ENCODE peak calls at places on chromosomes 6 and 20, in nine cellular contexts. One of them, this sample, is unnamed. For H3K4me1, the result is how much of the 10 kb centered on the place peaks cover.

GRCh38 chr6:33923857-33924514 is 120.2 kb upstream of the MLN start:
- DNase-seq in left lung: peak
- DNase-seq in cardiac muscle cell: no peak
- DNase-seq in uterus: no peak
- DNase-seq in Peyer's patch: no peak
- DNase-seq in stomach: no peak
- DNase-seq in right lobe of liver: no peak
- DNase-seq in colonic mucosa: no peak
- DNase-seq in heart right ventricle: no peak
- DNase-seq in this sample: no peak

GRCh38 chr6:169099411-169100202 is 154.0 kb downstream of the THBS2 start:
- DNase-seq in left lung: no peak
- DNase-seq in cardiac muscle cell: peak
- DNase-seq in uterus: no peak
- DNase-seq in Peyer's patch: no peak
- DNase-seq in stomach: no peak
- DNase-seq in right lobe of liver: no peak
- DNase-seq in colonic mucosa: no peak
- DNase-seq in heart right ventricle: no peak
- DNase-seq in this sample: no peak

GRCh38 chr20:48064929-48065328 is 279.6 kb upstream of the SULF2 start:
- DNase-seq in left lung: no peak
- DNase-seq in cardiac muscle cell: peak
- DNase-seq in uterus: no peak
- DNase-seq in Peyer's patch: no peak
- DNase-seq in stomach: no peak
- DNase-seq in right lobe of liver: no peak
- DNase-seq in colonic mucosa: no peak
- DNase-seq in heart right ventricle: no peak
- DNase-seq in this sample: no peak

GRCh38 chr20:47818466-47818865 is 33.2 kb upstream of the SULF2 start:
- DNase-seq in left lung: no peak
- DNase-seq in cardiac muscle cell: no peak
- DNase-seq in uterus: no peak
- DNase-seq in Peyer's patch: no peak
- DNase-seq in stomach: no peak
- DNase-seq in right lobe of liver: no peak
- DNase-seq in colonic mucosa: no peak
- DNase-seq in heart right ventricle: no peak
- DNase-seq in this sample: no peak

GRCh38 chr6:41162687-41163418 is at the start of gene TREM2:
- DNase-seq in left lung: no peak
- DNase-seq in cardiac muscle cell: peak
- DNase-seq in uterus: no peak
- DNase-seq in Peyer's patch: no peak
- DNase-seq in stomach: no peak
- DNase-seq in right lobe of liver: no peak
- DNase-seq in colonic mucosa: no peak
- DNase-seq in heart right ventricle: no peak
- DNase-seq in this sample: no peak

GRCh38 chr20:48627737-48628128 is 200.1 kb downstream of the PREX1 start:
- DNase-seq in left lung: peak
- DNase-seq in cardiac muscle cell: no peak
- DNase-seq in uterus: no peak
- DNase-seq in Peyer's patch: no peak
- DNase-seq in stomach: no peak
- DNase-seq in right lobe of liver: no peak
- DNase-seq in colonic mucosa: no peak
- DNase-seq in heart right ventricle: no peak
- DNase-seq in this sample: no peak

GRCh38 chr20:32792316-32792715 is 27.4 kb upstream of the MAPRE1 start:
- DNase-seq in left lung: no peak
- DNase-seq in cardiac muscle cell: peak
- DNase-seq in uterus: no peak
- DNase-seq in Peyer's patch: peak
- DNase-seq in stomach: no peak
- DNase-seq in right lobe of liver: no peak
- DNase-seq in colonic mucosa: no peak
- DNase-seq in heart right ventricle: no peak
- DNase-seq in this sample: no peak

GRCh38 chr20:4866429-4866828 is 134.9 kb downstream of the SLC23A2 start:
- DNase-seq in left lung: no peak
- DNase-seq in cardiac muscle cell: no peak
- DNase-seq in uterus: no peak
- DNase-seq in Peyer's patch: no peak
- DNase-seq in stomach: no peak
- DNase-seq in right lobe of liver: no peak
- DNase-seq in colonic mucosa: no peak
- DNase-seq in heart right ventricle: no peak
- DNase-seq in this sample: no peak

GRCh38 chr20:4812216-4812615 is 90.5 kb downstream of the PRND start:
- DNase-seq in left lung: no peak
- DNase-seq in cardiac muscle cell: no peak
- DNase-seq in uterus: no peak
- DNase-seq in Peyer's patch: no peak
- DNase-seq in stomach: no peak
- DNase-seq in right lobe of liver: no peak
- DNase-seq in colonic mucosa: no peak
- DNase-seq in heart right ventricle: no peak
- DNase-seq in this sample: no peak

GRCh38 chr6:71510057-71510713 is 221.6 kb downstream of the OGFRL1 start:
- DNase-seq in left lung: no peak
- DNase-seq in cardiac muscle cell: peak
- DNase-seq in uterus: peak
- DNase-seq in Peyer's patch: peak
- DNase-seq in stomach: peak
- DNase-seq in right lobe of liver: peak
- DNase-seq in colonic mucosa: peak
- DNase-seq in heart right ventricle: peak
- DNase-seq in this sample: no peak

GRCh38 chr6:108690326-108691000 is 129.7 kb downstream of the FOXO3 start:
- DNase-seq in left lung: no peak
- DNase-seq in cardiac muscle cell: peak
- DNase-seq in uterus: no peak
- DNase-seq in Peyer's patch: no peak
- DNase-seq in stomach: no peak
- DNase-seq in right lobe of liver: no peak
- DNase-seq in colonic mucosa: no peak
- DNase-seq in heart right ventricle: no peak
- DNase-seq in this sample: no peak

GRCh38 chr20:17594443-17594842 is 24.6 kb downstream of the DSTN start:
- DNase-seq in left lung: no peak
- DNase-seq in cardiac muscle cell: peak
- DNase-seq in uterus: no peak
- DNase-seq in Peyer's patch: no peak
- DNase-seq in stomach: peak
- DNase-seq in right lobe of liver: no peak
- DNase-seq in colonic mucosa: no peak
- DNase-seq in heart right ventricle: peak
- DNase-seq in this sample: no peak

DNA sequence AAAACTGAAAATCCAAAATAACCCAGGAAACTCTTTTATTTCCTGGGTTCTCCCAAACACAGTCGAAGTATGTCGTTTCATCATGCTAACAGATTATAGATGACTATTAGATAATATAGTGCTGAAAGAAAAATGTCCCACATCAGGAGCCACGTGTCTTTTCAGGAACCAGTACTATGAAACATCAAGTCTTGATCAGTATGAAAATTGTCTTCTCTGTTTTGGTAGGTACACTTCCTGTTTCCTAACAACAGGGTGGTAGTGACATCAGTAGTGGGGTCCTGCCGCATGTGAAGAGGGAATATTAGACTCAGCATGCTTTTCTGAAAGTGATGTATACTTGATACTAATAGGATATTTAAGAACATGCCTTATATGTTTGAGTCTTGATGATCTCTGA is 136.7 kb downstream of the HIVEP1 start:
- DNase-seq in left lung: no peak
- DNase-seq in cardiac muscle cell: no peak
- DNase-seq in uterus: no peak
- DNase-seq in Peyer's patch: no peak
- DNase-seq in stomach: no peak
- DNase-seq in right lobe of liver: no peak
- DNase-seq in colonic mucosa: no peak
- DNase-seq in heart right ventricle: no peak
- DNase-seq in this sample: no peak
- TF ChIP-seq CTCF in left lung: no peak
- TF ChIP-seq CTCF in cardiac muscle cell: no peak
- TF ChIP-seq CTCF in uterus: no peak
- TF ChIP-seq CTCF in Peyer's patch: no peak
- TF ChIP-seq CTCF in stomach: no peak
- TF ChIP-seq CTCF in right lobe of liver: no peak
- TF ChIP-seq CTCF in colonic mucosa: no peak
- TF ChIP-seq CTCF in heart right ventricle: no peak
- TF ChIP-seq CTCF in this sample: no peak

GRCh38 chr6:17705428-17705777 is 1.3 kb downstream of the NUP153 start:
- DNase-seq in left lung: no peak
- DNase-seq in cardiac muscle cell: peak
- DNase-seq in uterus: peak
- DNase-seq in Peyer's patch: no peak
- DNase-seq in stomach: peak
- DNase-seq in right lobe of liver: peak
- DNase-seq in colonic mucosa: no peak
- DNase-seq in heart right ventricle: peak
- DNase-seq in this sample: no peak

GRCh38 chr6:17706580-17707370 is at the start of gene NUP153:
- DNase-seq in left lung: peak
- DNase-seq in cardiac muscle cell: peak
- DNase-seq in uterus: peak
- DNase-seq in Peyer's patch: peak
- DNase-seq in stomach: peak
- DNase-seq in right lobe of liver: peak
- DNase-seq in colonic mucosa: peak
- DNase-seq in heart right ventricle: peak
- DNase-seq in this sample: peak

GRCh38 chr6:17700421-17701416 is 6.0 kb downstream of the NUP153 start:
- DNase-seq in left lung: no peak
- DNase-seq in cardiac muscle cell: no peak
- DNase-seq in uterus: no peak
- DNase-seq in Peyer's patch: no peak
- DNase-seq in stomach: no peak
- DNase-seq in right lobe of liver: no peak
- DNase-seq in colonic mucosa: no peak
- DNase-seq in heart right ventricle: no peak
- DNase-seq in this sample: no peak

GRCh38 chr6:17705778-17706579 is 746 bp downstream of the NUP153 start:
- DNase-seq in left lung: peak
- DNase-seq in cardiac muscle cell: peak
- DNase-seq in uterus: peak
- DNase-seq in Peyer's patch: peak
- DNase-seq in stomach: peak
- DNase-seq in right lobe of liver: peak
- DNase-seq in colonic mucosa: peak
- DNase-seq in heart right ventricle: peak
- DNase-seq in this sample: peak

DNA sequence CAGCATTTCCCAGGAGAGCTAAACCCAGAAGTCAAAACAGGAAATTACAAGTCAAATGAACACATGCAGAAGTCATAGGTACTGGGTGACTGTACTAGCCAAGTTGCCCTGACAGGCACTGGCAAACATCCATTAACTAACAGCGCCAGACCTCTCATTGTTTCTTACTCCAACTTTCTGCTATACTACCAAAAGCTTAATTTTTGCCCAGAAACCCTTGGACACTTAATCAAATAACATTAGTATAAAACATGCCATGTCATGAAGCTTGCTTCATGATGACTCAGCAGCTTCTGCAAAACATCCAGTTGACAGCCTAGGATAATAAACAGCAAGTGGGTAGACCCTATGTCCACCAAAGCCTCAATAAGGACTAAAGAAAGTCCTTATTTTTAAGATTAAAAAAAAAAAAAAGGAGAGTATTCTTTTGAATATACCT is 3.5 kb downstream of the NUP153 start:
- DNase-seq in left lung: no peak
- DNase-seq in cardiac muscle cell: peak
- DNase-seq in uterus: peak
- DNase-seq in Peyer's patch: no peak
- DNase-seq in stomach: no peak
- DNase-seq in right lobe of liver: no peak
- DNase-seq in colonic mucosa: no peak
- DNase-seq in heart right ventricle: peak
- DNase-seq in this sample: no peak
- H3K4me3 ChIP-seq in left lung: no peak
- H3K4me3 ChIP-seq in cardiac muscle cell: no peak
- H3K4me3 ChIP-seq in uterus: no peak
- H3K4me3 ChIP-seq in Peyer's patch: no peak
- H3K4me3 ChIP-seq in stomach: no peak
- H3K4me3 ChIP-seq in right lobe of liver: no peak
- H3K4me3 ChIP-seq in colonic mucosa: no peak
- H3K4me3 ChIP-seq in heart right ventricle: peak
- H3K4me3 ChIP-seq in this sample: no peak

GRCh38 chr6:66145867-66146266 is 438.8 kb upstream of the EYS start:
- DNase-seq in left lung: peak
- DNase-seq in cardiac muscle cell: no peak
- DNase-seq in uterus: no peak
- DNase-seq in Peyer's patch: no peak
- DNase-seq in stomach: no peak
- DNase-seq in right lobe of liver: no peak
- DNase-seq in colonic mucosa: no peak
- DNase-seq in heart right ventricle: no peak
- DNase-seq in this sample: no peak
- H3K4me1 ChIP-seq in left lung: under half
- H3K4me1 ChIP-seq in cardiac muscle cell: under half
- H3K4me1 ChIP-seq in uterus: under half
- H3K4me1 ChIP-seq in Peyer's patch: under half
- H3K4me1 ChIP-seq in stomach: under half
- H3K4me1 ChIP-seq in right lobe of liver: under half
- H3K4me1 ChIP-seq in colonic mucosa: under half
- H3K4me1 ChIP-seq in heart right ventricle: under half
- H3K4me1 ChIP-seq in this sample: under half

GRCh38 chr6:84762220-84762940 is 2.0 kb downstream of the TBX18 start:
- DNase-seq in left lung: peak
- DNase-seq in cardiac muscle cell: peak
- DNase-seq in uterus: no peak
- DNase-seq in Peyer's patch: no peak
- DNase-seq in stomach: no peak
- DNase-seq in right lobe of liver: no peak
- DNase-seq in colonic mucosa: no peak
- DNase-seq in heart right ventricle: no peak
- DNase-seq in this sample: peak

GRCh38 chr6:84766118-84766683 is 1.8 kb upstream of the TBX18 start:
- DNase-seq in left lung: peak
- DNase-seq in cardiac muscle cell: peak
- DNase-seq in uterus: no peak
- DNase-seq in Peyer's patch: no peak
- DNase-seq in stomach: no peak
- DNase-seq in right lobe of liver: no peak
- DNase-seq in colonic mucosa: no peak
- DNase-seq in heart right ventricle: no peak
- DNase-seq in this sample: no peak

GRCh38 chr6:84763397-84764331 is 734 bp downstream of the TBX18 start:
- DNase-seq in left lung: peak
- DNase-seq in cardiac muscle cell: peak
- DNase-seq in uterus: peak
- DNase-seq in Peyer's patch: no peak
- DNase-seq in stomach: no peak
- DNase-seq in right lobe of liver: peak
- DNase-seq in colonic mucosa: no peak
- DNase-seq in heart right ventricle: peak
- DNase-seq in this sample: peak

GRCh38 chr6:84762941-84763396 is 1.4 kb downstream of the TBX18 start:
- DNase-seq in left lung: peak
- DNase-seq in cardiac muscle cell: no peak
- DNase-seq in uterus: peak
- DNase-seq in Peyer's patch: no peak
- DNase-seq in stomach: no peak
- DNase-seq in right lobe of liver: no peak
- DNase-seq in colonic mucosa: no peak
- DNase-seq in heart right ventricle: no peak
- DNase-seq in this sample: peak

GRCh38 chr6:84764332-84765049 is at the start of gene TBX18:
- DNase-seq in left lung: peak
- DNase-seq in cardiac muscle cell: peak
- DNase-seq in uterus: peak
- DNase-seq in Peyer's patch: peak
- DNase-seq in stomach: peak
- DNase-seq in right lobe of liver: peak
- DNase-seq in colonic mucosa: peak
- DNase-seq in heart right ventricle: peak
- DNase-seq in this sample: peak
- TF ChIP-seq CTCF in left lung: no peak
- TF ChIP-seq CTCF in cardiac muscle cell: peak
- TF ChIP-seq CTCF in uterus: no peak
- TF ChIP-seq CTCF in Peyer's patch: no peak
- TF ChIP-seq CTCF in stomach: no peak
- TF ChIP-seq CTCF in right lobe of liver: no peak
- TF ChIP-seq CTCF in colonic mucosa: no peak
- TF ChIP-seq CTCF in heart right ventricle: no peak
- TF ChIP-seq CTCF in this sample: no peak

This sample was measured in mucosa of descending colon.